ENCODE peak calls at places on chromosomes 16 and 17, in four cellular contexts. N is psoas muscle, S is right cardiac atrium, O is cardiac fibroblast. M is an unnamed sample.

GRCh38 chr16:83995756-83996155 is 27.7 kb downstream of the NECAB2 start:
- DNase-seq in N (no peak), O (no peak), S (no peak), M (no peak)

GRCh38 chr17:40517286-40517662 is 15.9 kb upstream of the TNS4 start:
- DNase-seq in O (no peak), N (no peak), S (no peak), M (no peak)

GRCh38 chr17:54932711-54933110 is 32.1 kb downstream of the TOM1L1 start:
- DNase-seq in O (no peak), N (no peak), S (no peak), M (no peak)

GRCh38 chr17:39001703-39002637 is 34.8 kb upstream of the FBXO47 start:
- DNase-seq in S (peak), O (peak), N (peak), M (peak)

GRCh38 chr16:67235816-67236547 is 9.1 kb downstream of the TMEM208 start:
- DNase-seq in O (no peak), N (no peak), S (peak), M (no peak)

GRCh38 chr17:1783834-1784611 is 22.2 kb downstream of the SERPINF1 start:
- DNase-seq in S (peak), O (peak), N (peak), M (peak)

GRCh38 chr17:75783803-75784472 is 668 bp upstream of the UNK start:
- DNase-seq in N (peak), O (no peak), S (peak), M (no peak)

GRCh38 chr17:76134911-76135809 is 5.9 kb downstream of the FOXJ1 start:
- DNase-seq in N (no peak), O (no peak), S (no peak), M (no peak)

GRCh38 chr16:89383095-89384003 is 107.0 kb downstream of the ANKRD11 start:
- DNase-seq in S (peak), N (peak), O (peak), M (no peak)

GRCh38 chr17:74873874-74874614 is 1.2 kb upstream of the FDXR start:
- DNase-seq in S (no peak), O (no peak), N (no peak), M (no peak)

GRCh38 chr16:84225126-84225525 is 14.7 kb downstream of the KCNG4 start:
- DNase-seq in O (no peak), S (no peak), N (no peak), M (no peak)

GRCh38 chr16:78742501-78743283 is 643.2 kb downstream of the WWOX start:
- DNase-seq in S (peak), N (peak), O (no peak), M (no peak)

GRCh38 chr17:75765981-75766380 is 989 bp upstream of the GALK1 start:
- DNase-seq in S (no peak), N (peak), O (no peak), M (no peak)

GRCh38 chr17:53470626-53471025 is 352.1 kb upstream of the KIF2B start:
- DNase-seq in N (no peak), O (no peak), S (no peak), M (no peak)

GRCh38 chr17:29243792-29244191 is 2.9 kb upstream of the CRYBA1 start:
- DNase-seq in O (no peak), N (no peak), S (no peak), M (no peak)

GRCh38 chr17:63476494-63476856 is 386 bp upstream of the ACE start:
- DNase-seq in N (no peak), O (no peak), S (peak), M (no peak)

GRCh38 chr16:88045820-88046303 is 94.6 kb downstream of the BANP start:
- DNase-seq in N (no peak), S (no peak), O (no peak), M (no peak)
- H3K4me3 ChIP-seq in N (no peak), S (no peak), O (no peak), M (no peak)

GRCh38 chr17:42361781-42362186 is 26.5 kb downstream of the STAT3 start:
- DNase-seq in N (no peak), O (no peak), S (no peak), M (no peak)
- H3K4me3 ChIP-seq in N (no peak), O (no peak), S (no peak), M (no peak)

DNA sequence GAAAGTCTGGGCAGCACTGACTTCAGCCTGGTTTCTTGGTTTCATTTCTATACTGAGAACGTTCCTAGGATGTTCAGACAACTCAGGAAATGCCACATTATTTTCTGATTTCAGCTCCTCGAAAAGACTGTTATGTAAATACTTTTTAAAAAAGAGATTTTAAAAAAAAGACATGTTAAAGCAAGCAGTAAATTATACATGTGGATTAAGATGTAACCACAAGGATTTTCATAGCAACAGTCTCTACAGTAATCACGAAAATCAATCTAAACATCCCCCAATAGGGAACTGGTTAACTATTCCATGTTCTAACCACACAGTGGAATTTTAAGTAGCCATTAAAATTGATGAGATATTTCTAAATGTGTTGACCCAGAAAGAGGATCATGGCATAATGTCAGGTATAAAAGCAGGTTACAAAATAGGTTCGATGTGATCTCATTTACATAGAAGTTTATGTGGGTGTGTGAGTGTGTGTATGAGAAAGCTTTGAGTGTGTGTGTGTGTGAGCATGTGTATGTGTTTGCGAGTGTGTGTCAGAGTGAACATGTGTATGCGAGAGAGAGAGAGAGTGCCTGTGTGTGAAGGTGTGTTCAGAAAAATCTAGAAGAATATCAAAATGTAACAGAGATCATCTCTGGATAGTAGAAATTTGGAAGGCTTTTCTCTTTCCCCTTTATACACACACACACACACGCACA is 63.0 kb upstream of the ERCC4 start:
- DNase-seq in S (no peak), O (no peak), N (no peak), M (no peak)
- H3K4me3 ChIP-seq in S (no peak), O (no peak), N (no peak), M (no peak)

DNA sequence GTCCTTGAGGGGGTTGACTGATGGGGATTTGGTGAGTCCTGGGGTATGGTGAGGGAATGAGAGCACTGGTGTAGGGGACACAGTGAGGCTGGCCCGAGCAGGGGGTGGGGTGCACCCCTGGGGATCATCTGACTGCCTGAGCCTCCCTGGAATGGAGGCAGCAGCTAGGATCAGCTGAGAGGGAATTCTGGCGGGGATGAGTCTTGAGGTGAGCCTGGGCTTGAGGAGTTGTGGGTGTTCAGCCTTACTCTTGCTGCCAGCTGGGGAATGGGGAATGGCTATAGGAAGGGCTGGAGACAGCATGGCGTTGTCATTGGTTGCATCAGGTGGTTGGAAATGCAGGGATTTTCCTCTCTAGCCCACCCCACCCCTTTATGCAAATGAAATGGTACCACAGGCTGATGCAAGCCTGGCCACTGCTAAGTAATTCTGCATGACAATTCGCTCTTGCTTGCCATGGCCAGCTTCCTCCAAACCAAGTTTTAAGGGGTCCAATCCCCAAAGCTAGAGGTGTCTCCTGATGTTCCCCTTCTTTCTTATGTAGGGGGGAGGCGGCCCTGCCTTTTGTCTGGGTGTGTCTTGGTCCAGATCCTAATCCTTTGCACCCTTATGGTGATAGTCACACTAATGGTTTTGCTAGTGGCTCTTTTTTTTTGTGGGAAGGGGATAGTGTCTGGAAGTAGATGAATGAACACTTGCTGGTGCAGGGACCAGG is 7.5 kb downstream of the NFE2L1 start:
- DNase-seq in O (peak), N (no peak), S (no peak), M (peak)
- H3K4me3 ChIP-seq in O (peak), N (peak), S (no peak), M (peak)